ENCODE peak calls at places on chromosomes 3 and 15, in five cellular contexts. K is ovary, N is body of pancreas, T is heart left ventricle, J is esophagus muscularis mucosa. Z is an unnamed sample.

GRCh38 chr3:128424508-128425069 is 42.1 kb downstream of the DNAJB8 start:
- DNase-seq in K (no peak), N (no peak), T (no peak), J (no peak), Z (peak)

GRCh38 chr3:9362731-9363530 is at the start of gene THUMPD3:
- DNase-seq in K (peak), N (peak), T (peak), J (peak), Z (peak)

GRCh38 chr3:149177122-149177521 is 44.5 kb downstream of the CP start:
- DNase-seq in K (no peak), N (no peak), T (no peak), J (no peak), Z (no peak)

GRCh38 chr3:101243285-101244211 is 76.8 kb downstream of the IMPG2 start:
- DNase-seq in K (no peak), N (no peak), T (no peak), J (no peak), Z (no peak)

GRCh38 chr15:31471731-31472430 is 145.2 kb downstream of the KLF13 start:
- DNase-seq in K (no peak), N (no peak), T (no peak), J (no peak), Z (no peak)

GRCh38 chr3:78260388-78260787 is 1220.5 kb downstream of the ROBO2 start:
- DNase-seq in K (no peak), N (no peak), T (no peak), J (no peak), Z (no peak)

GRCh38 chr15:67433495-67434099 is 87.3 kb upstream of the C15orf61 start:
- DNase-seq in K (peak), N (peak), T (peak), J (no peak), Z (peak)

GRCh38 chr3:171129827-171130226 is 103.3 kb upstream of the SLC2A2 start:
- DNase-seq in K (no peak), N (no peak), T (no peak), J (no peak), Z (no peak)

GRCh38 chr3:72453686-72454085 is 394.6 kb downstream of the SHQ1 start:
- DNase-seq in K (no peak), N (no peak), T (no peak), J (no peak), Z (no peak)

GRCh38 chr3:25513642-25514266 is 85.7 kb downstream of the RARB start:
- DNase-seq in K (no peak), N (no peak), T (peak), J (no peak), Z (no peak)

GRCh38 chr3:172591876-172592771 is 68.9 kb upstream of the TNFSF10 start:
- DNase-seq in K (no peak), N (no peak), T (no peak), J (no peak), Z (no peak)

GRCh38 chr15:83971967-83972366 is 263.6 kb upstream of the GOLGA6L4 start:
- DNase-seq in K (no peak), N (no peak), T (no peak), J (no peak), Z (no peak)

GRCh38 chr3:186247821-186248814 is 113.9 kb downstream of the DGKG start:
- DNase-seq in K (no peak), N (no peak), T (no peak), J (no peak), Z (no peak)

GRCh38 chr3:25889132-25889917 is 99.4 kb downstream of the OXSM start:
- DNase-seq in K (no peak), N (no peak), T (no peak), J (no peak), Z (no peak)

GRCh38 chr15:70181626-70182255 is 84.0 kb upstream of the TLE3 start:
- DNase-seq in K (no peak), N (no peak), T (no peak), J (no peak), Z (no peak)

GRCh38 chr3:73490453-73491311 is 134.1 kb downstream of the PDZRN3 start:
- DNase-seq in K (peak), N (peak), T (peak), J (peak), Z (peak)

GRCh38 chr15:69908518-69909420 is 188.9 kb downstream of the TLE3 start:
- DNase-seq in K (no peak), N (no peak), T (no peak), J (no peak), Z (no peak)

GRCh38 chr3:122560680-122561079 is 3.4 kb downstream of the PARP9 start:
- DNase-seq in K (no peak), N (peak), T (peak), J (no peak), Z (peak)

GRCh38 chr3:35067750-35068149 is 571.6 kb upstream of the ARPP21 start:
- DNase-seq in K (no peak), N (no peak), T (no peak), J (no peak), Z (no peak)

GRCh38 chr15:69045810-69046209 is 31.3 kb downstream of the NOX5 start:
- DNase-seq in K (no peak), N (no peak), T (no peak), J (no peak), Z (no peak)

GRCh38 chr3:13009132-13009945 is 63.9 kb downstream of the IQSEC1 start:
- DNase-seq in K (peak), N (peak), T (peak), J (no peak), Z (peak)

GRCh38 chr3:27560484-27561056 is 76.4 kb upstream of the SLC4A7 start:
- DNase-seq in K (no peak), N (no peak), T (no peak), J (no peak), Z (no peak)

GRCh38 chr15:81375461-81375860 is 1.4 kb upstream of the TMC3 start:
- DNase-seq in K (no peak), N (no peak), T (no peak), J (no peak), Z (no peak)

GRCh38 chr3:57910988-57911387 is 97.2 kb upstream of the FLNB start:
- DNase-seq in K (no peak), N (peak), T (no peak), J (no peak), Z (no peak)

GRCh38 chr15:75156306-75157215 is 45.1 kb upstream of the C15orf39 start:
- DNase-seq in K (no peak), N (peak), T (no peak), J (no peak), Z (no peak)

GRCh38 chr3:13042127-13042931 is 30.9 kb downstream of the IQSEC1 start:
- DNase-seq in K (peak), N (no peak), T (no peak), J (no peak), Z (no peak)

GRCh38 chr3:127978636-127979035 is 63.6 kb downstream of the KBTBD12 start:
- DNase-seq in K (no peak), N (no peak), T (no peak), J (peak), Z (no peak)

GRCh38 chr3:183375787-183376186 is 52.6 kb downstream of the MCF2L2 start:
- DNase-seq in K (no peak), N (no peak), T (no peak), J (no peak), Z (no peak)

GRCh38 chr3:171584100-171584499 is 123.9 kb upstream of the TNIK start:
- DNase-seq in K (no peak), N (no peak), T (no peak), J (no peak), Z (no peak)

GRCh38 chr3:126621627-126622345 is 33.1 kb downstream of the TXNRD3 start:
- DNase-seq in K (no peak), N (no peak), T (no peak), J (no peak), Z (no peak)

GRCh38 chr3:56682458-56683121 is 475 bp downstream of the TASOR start:
- DNase-seq in K (peak), N (peak), T (peak), J (peak), Z (peak)
- TF ChIP-seq POLR2A in K (peak), N (peak), T (no peak), J (peak), Z (peak)

DNA sequence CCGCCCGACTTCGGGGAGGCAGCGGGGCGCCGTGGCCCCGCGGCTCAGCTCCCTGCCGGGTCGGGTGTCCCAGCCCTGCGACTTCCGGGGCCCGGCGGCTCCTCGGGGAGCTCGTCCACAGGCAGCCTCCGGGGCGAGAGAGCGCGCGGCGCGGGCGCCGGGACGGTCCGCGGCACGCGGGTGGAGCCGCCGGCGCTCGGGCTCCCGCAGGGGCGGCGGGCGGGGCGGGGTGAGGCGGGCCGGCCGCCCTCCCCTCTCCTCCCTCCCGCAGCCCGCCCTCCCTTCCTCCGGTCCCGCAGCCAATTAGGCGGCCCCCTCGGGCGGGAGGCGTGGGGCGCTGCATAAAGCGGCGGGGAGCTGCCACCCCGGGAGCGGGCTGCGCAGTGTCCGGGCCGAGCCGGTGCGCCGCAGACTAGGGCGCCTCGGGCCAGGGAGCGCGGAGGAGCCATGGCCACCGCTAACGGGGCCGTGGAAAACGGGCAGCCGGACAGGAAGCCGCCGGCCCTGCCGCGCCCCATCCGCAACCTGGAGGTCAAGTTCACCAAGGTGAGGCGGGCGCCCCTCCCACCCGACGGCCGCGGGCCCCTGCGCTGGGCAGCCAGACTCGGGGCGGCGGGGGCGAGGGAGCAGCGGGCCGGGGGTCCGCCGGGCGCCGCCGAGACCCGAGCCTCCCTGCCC is at the start of gene ALDH1A3:
- DNase-seq in K (peak), N (peak), T (peak), J (no peak), Z (no peak)
- TF ChIP-seq POLR2A in K (no peak), N (peak), T (no peak), J (no peak), Z (peak)

GRCh38 chr3:11846281-11847034 is at the start of gene TAMM41:
- DNase-seq in K (peak), N (peak), T (peak), J (peak), Z (peak)
- TF ChIP-seq POLR2A in K (peak), N (peak), T (no peak), J (no peak), Z (peak)

GRCh38 chr3:83093222-83093572 is 1331.8 kb upstream of the GBE1 start:
- DNase-seq in K (no peak), N (no peak), T (no peak), J (no peak), Z (no peak)
- TF ChIP-seq POLR2A in K (no peak), N (no peak), T (no peak), J (no peak), Z (no peak)

GRCh38 chr3:160565442-160566403 is at the start of gene KPNA4:
- DNase-seq in K (peak), N (peak), T (peak), J (peak), Z (peak)
- TF ChIP-seq POLR2A in K (peak), N (peak), T (no peak), J (peak), Z (peak)

GRCh38 chr3:11200679-11200952 is 46.3 kb downstream of the HRH1 start:
- DNase-seq in K (no peak), N (no peak), T (no peak), J (no peak), Z (no peak)

GRCh38 chr3:11198495-11198894 is 44.2 kb downstream of the HRH1 start:
- DNase-seq in K (no peak), N (no peak), T (no peak), J (no peak), Z (no peak)

GRCh38 chr3:11198070-11198469 is 43.8 kb downstream of the HRH1 start:
- DNase-seq in K (no peak), N (no peak), T (no peak), J (no peak), Z (no peak)

GRCh38 chr3:11201246-11202024 is 47.1 kb downstream of the HRH1 start:
- DNase-seq in K (no peak), N (peak), T (peak), J (no peak), Z (no peak)

GRCh38 chr3:11199902-11200678 is 45.8 kb downstream of the HRH1 start:
- DNase-seq in K (no peak), N (no peak), T (no peak), J (no peak), Z (no peak)
- TF ChIP-seq POLR2A in K (no peak), N (no peak), T (no peak), J (no peak), Z (no peak)

GRCh38 chr15:77497942-77498361 is 77.3 kb downstream of the HMG20A start:
- DNase-seq in K (peak), N (no peak), T (peak), J (no peak), Z (no peak)

GRCh38 chr15:77495806-77496589 is 75.3 kb downstream of the HMG20A start:
- DNase-seq in K (no peak), N (no peak), T (peak), J (no peak), Z (no peak)

GRCh38 chr15:77499087-77499765 is 78.5 kb downstream of the HMG20A start:
- DNase-seq in K (no peak), N (no peak), T (no peak), J (no peak), Z (no peak)

GRCh38 chr15:77497108-77497737 is 76.5 kb downstream of the HMG20A start:
- DNase-seq in K (peak), N (peak), T (peak), J (no peak), Z (peak)

GRCh38 chr15:77496710-77497107 is 76.0 kb downstream of the HMG20A start:
- DNase-seq in K (peak), N (peak), T (peak), J (peak), Z (peak)
- TF ChIP-seq POLR2A in K (no peak), N (no peak), T (no peak), J (no peak), Z (no peak)